ENCODE peak calls at places on chromosomes 13 and 19, in four cellular contexts. Z is GM12892, E is A549, H is right lobe of liver. Y is an unnamed sample.

GRCh38 chr19:42255766-42256750 is 1.1 kb upstream of the ERF start:
- DNase-seq in Z (no peak), E (peak; percentile 84), H (no peak), Y (no peak)

GRCh38 chr19:45115809-45116615 is 23.0 kb downstream of the PPP1R37 start:
- DNase-seq in Z (no peak), E (no peak), H (no peak), Y (no peak)

GRCh38 chr19:46466536-46467199 is 4.7 kb downstream of the PNMA8A start:
- DNase-seq in Z (no peak), E (no peak), H (no peak), Y (no peak)

GRCh38 chr19:52962394-52963228 is at the start of gene ZNF816:
- DNase-seq in Z (peak; percentile 91), E (no peak), H (peak; percentile 97), Y (no peak)

GRCh38 chr19:41563847-41564514 is 12.0 kb upstream of the CEACAM21 start:
- DNase-seq in Z (no peak), E (no peak), H (no peak), Y (no peak)

GRCh38 chr19:13024126-13024957 is 29.1 kb downstream of the NFIX start:
- DNase-seq in Z (no peak), E (no peak), H (no peak), Y (no peak)

GRCh38 chr13:59157181-59157580 is 1006.5 kb downstream of the DIAPH3 start:
- DNase-seq in Z (no peak), E (no peak), H (no peak), Y (no peak)

GRCh38 chr19:40263440-40264313 is 21.5 kb downstream of the AKT2 start:
- DNase-seq in Z (no peak), E (no peak), H (no peak), Y (no peak)

GRCh38 chr19:49117677-49118564 is 1.0 kb downstream of the C19orf73 start:
- DNase-seq in Z (no peak), E (no peak), H (no peak), Y (peak; percentile 85)

GRCh38 chr19:55486971-55487883 is 1.0 kb upstream of the SSC5D start:
- DNase-seq in Z (no peak), E (peak; percentile 66), H (no peak), Y (peak; percentile 90)

GRCh38 chr19:52307275-52307674 is 10.3 kb downstream of the ZNF480 start:
- DNase-seq in Z (no peak), E (no peak), H (no peak), Y (no peak)

GRCh38 chr13:107734891-107735620 is 480.3 kb downstream of the LIG4 start:
- DNase-seq in Z (no peak), E (no peak), H (no peak), Y (no peak)

GRCh38 chr13:107736149-107736548 is 479.2 kb downstream of the LIG4 start:
- DNase-seq in Z (no peak), E (no peak), H (no peak), Y (no peak)

DNA sequence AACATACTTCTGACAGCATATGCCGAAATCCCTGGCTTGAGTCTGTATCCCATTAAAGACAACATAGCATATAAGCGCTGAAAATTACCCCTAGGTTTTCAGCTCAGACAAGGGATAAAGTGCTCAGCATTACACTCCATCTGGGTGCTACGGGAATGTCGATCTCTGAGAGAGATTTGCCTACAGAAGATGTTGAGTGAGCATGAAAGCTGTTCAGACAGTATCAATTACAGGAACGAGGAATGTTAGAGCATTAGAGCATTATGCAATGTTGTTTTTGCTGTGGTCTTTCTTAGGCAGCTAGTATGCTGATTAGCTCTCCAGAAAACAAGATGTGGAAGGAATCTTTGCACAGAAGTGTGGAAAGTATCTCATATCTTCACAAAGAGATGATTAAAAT is 484.5 kb downstream of the LIG4 start:
- DNase-seq in Z (no peak), E (no peak), H (no peak), Y (no peak)
- TF ChIP-seq POLR2A in Z (no peak), E (no peak), H (no peak), Y (no peak)

DNA sequence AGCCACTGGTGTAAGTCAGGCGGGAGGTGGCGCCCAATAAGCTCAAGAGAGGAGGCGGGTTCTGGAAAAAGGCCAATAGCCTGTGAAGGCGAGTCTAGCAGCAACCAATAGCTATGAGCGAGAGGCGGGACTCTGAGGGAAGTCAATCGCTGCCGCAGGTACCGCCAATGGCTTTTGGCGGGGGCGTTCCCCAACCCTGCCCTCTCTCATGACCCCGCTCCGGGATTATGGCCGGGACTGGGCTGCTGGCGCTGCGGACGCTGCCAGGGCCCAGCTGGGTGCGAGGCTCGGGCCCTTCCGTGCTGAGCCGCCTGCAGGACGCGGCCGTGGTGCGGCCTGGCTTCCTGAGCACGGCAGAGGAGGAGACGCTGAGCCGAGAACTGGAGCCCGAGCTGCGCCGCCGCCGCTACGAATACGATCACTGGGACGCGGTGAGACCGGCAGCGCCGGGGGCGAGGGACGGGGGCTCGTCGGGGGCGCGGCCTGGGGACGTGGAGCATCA is at the start of gene ALKBH7:
- DNase-seq in Z (peak; percentile 92), E (peak; percentile 75), H (peak; percentile 98), Y (no peak)
- TF ChIP-seq POLR2A in Z (peak; percentile 67), E (peak; percentile 27), H (peak; percentile 73), Y (no peak)

GRCh38 chr19:1386945-1387683 is 3.4 kb downstream of the NDUFS7 start:
- DNase-seq in Z (no peak), E (no peak), H (no peak), Y (no peak)
- TF ChIP-seq POLR2A in Z (no peak), E (no peak), H (no peak), Y (no peak)

GRCh38 chr13:21079761-21080730 is 18.7 kb upstream of the LATS2 start:
- DNase-seq in Z (no peak), E (no peak), H (no peak), Y (no peak)
- TF ChIP-seq POLR2A in Z (no peak), E (no peak), H (no peak), Y (no peak)